ENCODE peak calls at places on chromosomes 13 and 19, in four cellular contexts. G is tibial artery; A is CD4-positive, alpha-beta T cell; J is EL. T is an unnamed sample.

GRCh38 chr13:85313761-85314503 is 485.3 kb downstream of the SLITRK6 start:
- DNase-seq in G (no peak), A (no peak), J (peak; percentile 87), T (no peak)

GRCh38 chr19:13181747-13182388 is 31.7 kb downstream of the IER2 start:
- DNase-seq in G (peak; percentile 83), J (peak; percentile 50), A (no peak), T (no peak)

GRCh38 chr13:60654405-60654804 is 257.4 kb downstream of the TDRD3 start:
- DNase-seq in J (peak; percentile 2), A (no peak), G (no peak), T (no peak)

GRCh38 chr19:7482584-7483439 is 6.0 kb downstream of the PEX11G start:
- DNase-seq in J (no peak), A (no peak), G (no peak), T (no peak)

GRCh38 chr19:33294058-33294798 is 8.1 kb downstream of the CEBPA start:
- DNase-seq in G (no peak), J (no peak), A (no peak), T (no peak)

GRCh38 chr19:42010245-42011126 is 16.5 kb upstream of the ATP1A3 start:
- DNase-seq in J (peak; percentile 49), A (no peak), G (no peak), T (no peak)

GRCh38 chr19:5186293-5187050 is 154.1 kb downstream of the PTPRS start:
- DNase-seq in A (no peak), J (peak; percentile 66), G (no peak), T (no peak)

GRCh38 chr13:44305845-44306244 is 67.8 kb upstream of the SERP2 start:
- DNase-seq in G (no peak), A (no peak), J (peak; percentile 3), T (no peak)

GRCh38 chr13:109945206-109945960 is 159.0 kb upstream of the IRS2 start:
- DNase-seq in A (no peak), G (no peak), J (peak; percentile 91), T (no peak)

T was measured in gastrocnemius medialis.